ENCODE peak calls at places on chromosome 11, in four cellular contexts. V, L, R and G are unnamed samples.

GRCh38 chr11:100235085-100235484 is 452.0 kb upstream of the ARHGAP42 start:
- DNase-seq in V (no peak), L (no peak), R (no peak), G (no peak)

GRCh38 chr11:128515766-128516466 is 71.4 kb downstream of the ETS1 start:
- DNase-seq in V (no peak), L (no peak), R (no peak), G (no peak)

GRCh38 chr11:95241673-95242072 is 10.7 kb upstream of the SESN3 start:
- DNase-seq in V (no peak), L (no peak), R (peak; percentile 36), G (no peak)

GRCh38 chr11:70422692-70423522 is 24.6 kb downstream of the CTTN start:
- DNase-seq in V (no peak), L (no peak), R (no peak), G (no peak)

GRCh38 chr11:115984228-115984627 is 480.0 kb upstream of the CADM1 start:
- DNase-seq in V (no peak), L (no peak), R (no peak), G (no peak)

GRCh38 chr11:97847730-97848129 is 1173.0 kb upstream of the CNTN5 start:
- DNase-seq in V (no peak), L (no peak), R (no peak), G (no peak)

GRCh38 chr11:47270331-47271271 is 668 bp downstream of the MADD start:
- DNase-seq in V (peak; percentile 44), L (peak; percentile 55), R (peak; percentile 66), G (no peak)

GRCh38 chr11:128181984-128182383 is 405.4 kb downstream of the ETS1 start:
- DNase-seq in V (no peak), L (no peak), R (no peak), G (no peak)

GRCh38 chr11:63667993-63668392 is 3.2 kb downstream of the ATL3 start:
- DNase-seq in V (no peak), L (peak; percentile 97), R (peak; percentile 87), G (no peak)

GRCh38 chr11:17978553-17979287 is 34.1 kb downstream of the SERGEF start:
- DNase-seq in V (peak; percentile 44), L (peak; percentile 36), R (peak; percentile 59), G (no peak)

GRCh38 chr11:119432484-119433368 is 9.8 kb upstream of the THY1 start:
- DNase-seq in V (no peak), L (peak; percentile 61), R (peak; percentile 89), G (no peak)

GRCh38 chr11:72413914-72414628 is 20.3 kb downstream of the CLPB start:
- DNase-seq in V (peak; percentile 89), L (peak; percentile 66), R (peak; percentile 83), G (peak; percentile 76)

GRCh38 chr11:76161261-76161961 is 44.9 kb downstream of the WNT11 start:
- DNase-seq in V (no peak), L (no peak), R (peak; percentile 74), G (no peak)

GRCh38 chr11:7630002-7630401 is 43.3 kb downstream of the CYB5R2 start:
- DNase-seq in V (no peak), L (no peak), R (peak; percentile 54), G (peak; percentile 39)

GRCh38 chr11:12864316-12865156 is 144.6 kb upstream of the RASSF10 start:
- DNase-seq in V (peak; percentile 62), L (peak; percentile 84), R (peak; percentile 91), G (no peak)

GRCh38 chr11:36447947-36448346 is 62.1 kb downstream of the TRAF6 start:
- DNase-seq in V (peak; percentile 49), L (no peak), R (no peak), G (no peak)

GRCh38 chr11:2086239-2087040 is 52.7 kb downstream of the IGF2 start:
- DNase-seq in V (no peak), L (no peak), R (no peak), G (no peak)

GRCh38 chr11:44269369-44270351 is 40.3 kb downstream of the ALX4 start:
- DNase-seq in V (no peak), L (no peak), R (peak; percentile 73), G (no peak)

GRCh38 chr11:33936057-33936456 is 44.2 kb upstream of the LMO2 start:
- DNase-seq in V (no peak), L (no peak), R (no peak), G (no peak)

GRCh38 chr11:88631497-88631896 is 294.0 kb upstream of the CTSC start:
- DNase-seq in V (no peak), L (no peak), R (no peak), G (no peak)

GRCh38 chr11:81278986-81279385 is 1454.7 kb downstream of the FAM181B start:
- DNase-seq in V (no peak), L (no peak), R (no peak), G (no peak)

GRCh38 chr11:119103793-119104192 is 2.1 kb upstream of the DPAGT1 start:
- DNase-seq in V (no peak), L (no peak), R (no peak), G (peak; percentile 2)

GRCh38 chr11:128052912-128053641 is 534.3 kb downstream of the ETS1 start:
- DNase-seq in V (no peak), L (peak; percentile 75), R (peak; percentile 52), G (no peak)